ENCODE peak calls at places on chromosomes 13 and 19, in four cellular contexts. One of them, this sample, is unnamed.

GRCh38 chr19:54164369-54165068 is 5.0 kb upstream of the LENG1 start:
- DNase-seq in H9: peak
- DNase-seq in H1: peak
- DNase-seq in IMR-90: peak
- DNase-seq in this sample: peak

GRCh38 chr13:38417727-38418126 is 68.1 kb downstream of the UFM1 start:
- DNase-seq in H9: peak
- DNase-seq in H1: peak
- DNase-seq in IMR-90: peak
- DNase-seq in this sample: peak

GRCh38 chr13:31982124-31982523 is 49.5 kb upstream of the FRY start:
- DNase-seq in IMR-90: no peak
- DNase-seq in H9: no peak
- DNase-seq in H1: no peak
- DNase-seq in this sample: no peak

GRCh38 chr19:12785431-12786011 is 5.8 kb upstream of the JUNB start:
- DNase-seq in IMR-90: no peak
- DNase-seq in H9: no peak
- DNase-seq in H1: no peak
- DNase-seq in this sample: no peak

GRCh38 chr13:23796546-23796945 is 92.7 kb downstream of the MIPEP start:
- DNase-seq in H1: no peak
- DNase-seq in H9: no peak
- DNase-seq in IMR-90: peak
- DNase-seq in this sample: no peak

GRCh38 chr19:18951721-18952281 is 10.8 kb upstream of the HOMER3 start:
- DNase-seq in IMR-90: no peak
- DNase-seq in H1: no peak
- DNase-seq in H9: no peak
- DNase-seq in this sample: no peak

GRCh38 chr13:43767351-43767901 is 19.3 kb downstream of the ENOX1 start:
- DNase-seq in H9: no peak
- DNase-seq in H1: no peak
- DNase-seq in IMR-90: no peak
- DNase-seq in this sample: no peak

GRCh38 chr19:10861118-10861651 is 10.2 kb upstream of the CARM1 start:
- DNase-seq in H1: peak
- DNase-seq in IMR-90: no peak
- DNase-seq in H9: peak
- DNase-seq in this sample: peak

GRCh38 chr19:39082745-39083598 is 1.2 kb upstream of the ACP7 start:
- DNase-seq in H1: no peak
- DNase-seq in IMR-90: no peak
- DNase-seq in H9: no peak
- DNase-seq in this sample: no peak

GRCh38 chr19:53389591-53390377 is 5.2 kb upstream of the ZNF765 start:
- DNase-seq in H1: peak
- DNase-seq in H9: peak
- DNase-seq in IMR-90: no peak
- DNase-seq in this sample: peak

GRCh38 chr19:15421726-15422260 is 3.0 kb upstream of the AKAP8L start:
- DNase-seq in IMR-90: no peak
- DNase-seq in H9: no peak
- DNase-seq in H1: no peak
- DNase-seq in this sample: no peak

GRCh38 chr19:39998511-39998910 is 1.7 kb downstream of the ZNF546 start:
- DNase-seq in H1: no peak
- DNase-seq in IMR-90: peak
- DNase-seq in H9: no peak
- DNase-seq in this sample: no peak

GRCh38 chr19:525029-525428 is 6.5 kb upstream of the CDC34 start:
- DNase-seq in IMR-90: no peak
- DNase-seq in H9: no peak
- DNase-seq in H1: no peak
- DNase-seq in this sample: no peak

GRCh38 chr19:28715157-28715556 is 497.8 kb downstream of the UQCRFS1 start:
- DNase-seq in H1: no peak
- DNase-seq in H9: no peak
- DNase-seq in IMR-90: no peak
- DNase-seq in this sample: no peak

DNA sequence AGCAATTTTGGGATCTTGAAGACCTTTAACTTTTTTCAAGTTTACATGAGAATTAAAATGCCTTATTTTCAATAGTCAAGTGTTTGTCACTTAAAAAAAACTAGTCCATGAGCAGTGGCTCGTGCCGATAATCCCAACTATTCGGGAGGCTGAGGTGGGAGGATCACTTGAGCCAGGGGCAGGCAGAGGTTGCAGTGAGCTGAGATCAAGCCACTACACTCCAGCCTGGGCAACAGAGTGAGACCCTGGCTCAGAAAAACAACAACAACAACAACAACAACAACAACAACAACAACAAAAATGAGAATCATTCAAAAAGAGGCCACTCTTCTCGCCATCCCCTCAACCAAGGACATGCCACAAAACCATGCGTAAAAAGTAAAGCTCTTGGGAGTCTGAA is 5.7 kb downstream of the FOXO1 start:
- DNase-seq in IMR-90: no peak
- DNase-seq in H1: no peak
- DNase-seq in H9: no peak
- DNase-seq in this sample: no peak
- H3K4me2 ChIP-seq in IMR-90: no peak
- H3K4me2 ChIP-seq in H1: peak
- H3K4me2 ChIP-seq in H9: peak
- H3K4me2 ChIP-seq in this sample: no peak

DNA sequence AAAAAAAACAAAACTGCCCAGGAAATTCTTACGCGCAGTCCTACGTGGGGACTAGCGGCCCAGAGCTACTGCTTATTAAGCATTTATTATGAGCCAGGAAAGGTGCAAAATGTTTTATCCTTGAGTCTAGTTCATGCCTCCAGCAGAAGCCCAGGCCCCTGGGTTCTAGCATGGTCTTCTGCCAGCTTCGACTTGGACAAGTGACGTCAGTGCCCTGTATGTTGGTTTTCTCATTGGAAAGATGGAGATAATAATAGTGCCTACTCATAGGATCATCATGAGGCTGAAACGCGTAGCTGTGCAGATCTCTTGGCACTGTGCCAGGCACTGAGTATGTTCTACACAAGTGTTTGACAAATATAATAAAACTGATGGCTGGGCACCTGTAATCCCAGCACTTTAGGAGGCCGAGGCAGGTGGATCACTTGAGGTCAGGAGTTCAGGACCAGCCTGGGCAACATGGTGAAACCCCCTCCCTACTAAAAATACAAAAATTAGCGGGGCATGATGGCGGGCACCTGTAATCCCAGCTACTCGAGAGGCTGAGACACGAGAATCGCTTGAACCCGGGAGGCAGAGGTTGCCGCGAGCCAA is 12.4 kb upstream of the SULT2B1 start:
- DNase-seq in H1: no peak
- DNase-seq in IMR-90: peak
- DNase-seq in H9: no peak
- DNase-seq in this sample: no peak
- H4K5ac ChIP-seq in H1: no peak
- H4K5ac ChIP-seq in IMR-90: no peak
- H4K5ac ChIP-seq in H9: no peak
- H4K5ac ChIP-seq in this sample: no peak

GRCh38 chr19:46967578-46968018 is 52.0 kb upstream of the NPAS1 start:
- DNase-seq in IMR-90: no peak
- DNase-seq in H9: no peak
- DNase-seq in H1: no peak
- DNase-seq in this sample: no peak
- H3K4me2 ChIP-seq in IMR-90: no peak
- H3K4me2 ChIP-seq in H9: no peak
- H3K4me2 ChIP-seq in H1: no peak
- H3K4me2 ChIP-seq in this sample: no peak

GRCh38 chr13:95788100-95788463 is 111.1 kb downstream of the DNAJC3 start:
- DNase-seq in H9: no peak
- DNase-seq in IMR-90: no peak
- DNase-seq in H1: no peak
- DNase-seq in this sample: no peak

GRCh38 chr13:95797016-95797415 is 120.1 kb downstream of the DNAJC3 start:
- DNase-seq in IMR-90: no peak
- DNase-seq in H1: no peak
- DNase-seq in H9: no peak
- DNase-seq in this sample: no peak

GRCh38 chr13:95787356-95788099 is 110.6 kb downstream of the DNAJC3 start:
- DNase-seq in H1: no peak
- DNase-seq in IMR-90: peak
- DNase-seq in H9: no peak
- DNase-seq in this sample: no peak

GRCh38 chr13:95793018-95793555 is 116.1 kb downstream of the DNAJC3 start:
- DNase-seq in H9: no peak
- DNase-seq in H1: no peak
- DNase-seq in IMR-90: no peak
- DNase-seq in this sample: no peak

GRCh38 chr13:95791084-95791722 is 114.3 kb downstream of the DNAJC3 start:
- DNase-seq in H1: no peak
- DNase-seq in H9: no peak
- DNase-seq in IMR-90: no peak
- DNase-seq in this sample: no peak
- H4K5ac ChIP-seq in H1: no peak
- H4K5ac ChIP-seq in H9: no peak
- H4K5ac ChIP-seq in IMR-90: no peak
- H4K5ac ChIP-seq in this sample: no peak

DNA sequence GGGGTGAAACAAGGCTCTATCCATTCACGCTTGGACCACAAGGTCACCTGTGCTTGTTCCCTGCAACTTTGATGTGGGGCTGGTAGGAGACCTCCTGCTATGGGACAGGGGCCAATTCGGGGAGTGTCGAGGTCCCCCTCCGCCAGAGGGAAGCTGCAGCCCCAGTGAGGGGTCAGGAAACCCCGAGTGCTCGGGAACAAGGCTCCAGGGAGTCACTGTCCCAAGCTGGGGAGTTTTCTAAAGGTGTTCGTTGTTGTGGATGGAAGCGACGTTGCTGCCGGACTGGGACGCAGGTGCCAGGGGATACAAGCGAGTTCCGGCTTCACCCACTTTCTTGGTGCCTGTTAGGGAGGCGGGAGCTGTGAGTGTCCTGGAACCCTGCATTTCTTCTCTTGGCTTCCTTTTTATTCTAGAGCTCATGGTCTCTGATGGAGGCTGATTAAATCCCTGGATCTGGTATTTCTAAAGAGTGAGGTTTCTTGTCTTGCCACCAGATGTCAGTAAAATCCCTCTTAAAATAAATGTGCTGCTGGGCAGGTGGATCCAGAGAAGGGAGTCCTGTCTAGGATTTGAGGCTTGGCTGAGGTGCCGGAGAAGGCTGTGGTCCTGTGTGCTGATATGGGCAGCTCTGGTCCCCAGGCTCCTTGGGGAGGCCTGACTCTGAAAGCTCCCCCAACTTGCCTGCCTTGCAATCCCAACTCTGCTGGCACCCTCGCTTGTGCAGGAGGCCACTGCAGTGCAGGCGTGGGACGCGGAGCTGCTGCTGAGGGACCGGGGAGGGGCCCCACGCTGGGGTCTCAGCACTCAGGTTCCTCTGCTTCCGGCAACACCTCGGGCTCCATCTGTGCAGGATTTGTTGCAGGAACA is 153.9 kb downstream of the TEX29 start:
- DNase-seq in IMR-90: peak
- DNase-seq in H1: peak
- DNase-seq in H9: peak
- DNase-seq in this sample: peak
- H3K4me2 ChIP-seq in IMR-90: no peak
- H3K4me2 ChIP-seq in H1: no peak
- H3K4me2 ChIP-seq in H9: no peak
- H3K4me2 ChIP-seq in this sample: no peak

DNA sequence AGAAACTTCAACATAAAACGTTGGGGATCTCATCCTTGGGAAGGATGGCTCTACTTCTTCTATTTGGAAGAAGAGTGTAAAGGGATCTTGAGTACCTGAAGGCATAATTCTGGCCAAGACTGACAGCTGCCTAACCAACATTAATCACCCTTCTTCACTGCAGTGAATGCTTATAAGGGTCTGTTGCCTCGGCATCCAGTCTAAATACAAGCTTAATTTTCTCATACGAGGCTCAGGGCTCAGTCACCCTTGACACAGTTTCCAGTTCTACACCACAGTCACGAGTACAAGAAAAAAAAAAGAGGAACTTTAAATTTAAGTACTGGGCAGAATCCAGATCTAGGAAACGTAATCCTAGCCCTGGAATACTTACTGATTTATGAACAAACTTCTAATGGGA is 9.0 kb downstream of the FPR3 start:
- DNase-seq in H9: no peak
- DNase-seq in H1: no peak
- DNase-seq in IMR-90: no peak
- DNase-seq in this sample: no peak
- H4K5ac ChIP-seq in H9: no peak
- H4K5ac ChIP-seq in H1: no peak
- H4K5ac ChIP-seq in IMR-90: no peak
- H4K5ac ChIP-seq in this sample: no peak

GRCh38 chr19:56900573-56901097 is 60.1 kb upstream of the PEG3 start:
- DNase-seq in IMR-90: no peak
- DNase-seq in H9: no peak
- DNase-seq in H1: no peak
- DNase-seq in this sample: no peak
- H3K4me2 ChIP-seq in IMR-90: no peak
- H3K4me2 ChIP-seq in H9: no peak
- H3K4me2 ChIP-seq in H1: no peak
- H3K4me2 ChIP-seq in this sample: no peak

DNA sequence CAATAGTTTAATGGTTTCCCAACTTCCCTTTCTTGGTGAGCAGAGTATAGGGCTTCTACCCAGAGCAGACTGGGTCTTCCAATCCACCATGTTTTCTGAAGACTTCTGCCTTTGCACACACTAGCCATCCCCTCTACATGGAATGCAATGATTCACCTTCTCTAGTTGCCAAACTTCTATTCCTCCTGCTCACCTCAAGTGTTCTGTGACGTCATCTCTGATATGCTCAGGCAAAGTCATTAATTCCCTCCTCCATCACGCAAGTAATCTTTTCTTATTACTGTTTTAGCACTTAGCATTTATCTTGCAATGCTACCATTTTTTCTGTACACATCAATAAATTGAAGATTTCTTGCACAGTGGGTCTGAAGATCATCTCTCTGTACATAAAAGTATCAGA is 174.2 kb downstream of the RBM26 start:
- DNase-seq in IMR-90: no peak
- DNase-seq in H1: no peak
- DNase-seq in H9: no peak
- DNase-seq in this sample: no peak
- H4K5ac ChIP-seq in IMR-90: no peak
- H4K5ac ChIP-seq in H1: no peak
- H4K5ac ChIP-seq in H9: no peak
- H4K5ac ChIP-seq in this sample: no peak

DNA sequence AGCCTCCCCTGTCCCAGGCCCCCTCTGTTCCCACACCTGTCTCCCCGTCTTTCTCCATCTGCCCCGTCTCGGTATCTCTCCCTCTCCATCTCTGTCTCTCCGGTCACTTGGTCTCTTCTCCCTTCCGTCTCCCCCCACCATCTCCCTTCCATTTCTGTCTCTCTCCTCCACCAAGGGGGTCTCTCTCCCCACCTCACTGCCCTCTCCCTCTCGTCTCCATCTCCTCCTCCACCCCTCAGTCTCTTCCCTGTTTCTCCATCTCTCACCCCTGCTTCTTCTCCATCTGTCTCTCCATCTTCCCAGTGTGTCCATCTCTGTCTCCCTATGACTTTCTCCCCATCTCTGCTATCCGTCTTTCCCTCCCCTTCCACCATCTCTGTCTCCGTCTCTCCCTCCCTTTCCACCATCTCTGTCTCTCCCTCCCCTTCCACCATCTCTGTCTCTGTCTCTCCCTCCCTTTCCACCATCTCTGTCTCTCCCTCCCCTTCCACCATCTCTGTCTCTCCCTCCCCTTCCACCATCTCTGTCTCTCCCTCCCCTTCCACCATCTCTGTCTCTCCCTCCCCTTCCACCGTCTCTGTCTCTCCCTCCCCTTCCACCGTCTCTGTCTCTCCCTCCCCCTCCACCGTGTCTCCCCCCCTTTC is 13.9 kb downstream of the ERFL start:
- DNase-seq in IMR-90: no peak
- DNase-seq in H1: no peak
- DNase-seq in H9: no peak
- DNase-seq in this sample: no peak
- H3K4me2 ChIP-seq in IMR-90: no peak
- H3K4me2 ChIP-seq in H1: peak
- H3K4me2 ChIP-seq in H9: no peak
- H3K4me2 ChIP-seq in this sample: no peak

This sample was measured in mesendoderm.